ENCODE peak calls at places on chromosomes 4 and X, in eight cellular contexts. V is A549, X is HCT116, T is esophagus muscularis mucosa, U is suprapubic skin, M is transverse colon, W is IMR-90, P is uterus. K is an unnamed sample. For H3K4me1, the result is how much of the 10 kb centered on the place peaks cover.

GRCh38 chrX:22171287-22172060 is 101.2 kb upstream of the CBLL2 start:
- DNase-seq in V (no peak), X (no peak), T (no peak), U (no peak), M (no peak), W (no peak), P (no peak), K (no peak)

GRCh38 chr4:183256756-183257385 is 63.2 kb downstream of the CLDN22 start:
- DNase-seq in V (peak), X (peak), T (no peak), U (no peak), M (peak), W (peak), P (peak), K (no peak)

GRCh38 chrX:70908541-70908940 is at the start of gene TEX11:
- DNase-seq in V (no peak), X (no peak), T (no peak), U (no peak), M (no peak), W (no peak), P (no peak), K (no peak)

GRCh38 chr4:94757192-94758140 is at the start of gene BMPR1B:
- DNase-seq in V (peak), X (no peak), T (no peak), U (no peak), M (no peak), W (peak), P (peak), K (no peak)

GRCh38 chr4:123478859-123479345 is 82.3 kb downstream of the SPRY1 start:
- DNase-seq in V (no peak), X (peak), T (no peak), U (no peak), M (peak), W (peak), P (no peak), K (peak)

GRCh38 chrX:40318796-40319195 is 221.0 kb upstream of the BCOR start:
- DNase-seq in V (no peak), X (no peak), T (no peak), U (no peak), M (no peak), W (no peak), P (no peak), K (no peak)

GRCh38 chr4:8347660-8348059 is 78.1 kb downstream of the HTRA3 start:
- DNase-seq in V (no peak), X (no peak), T (no peak), U (peak), M (peak), W (no peak), P (no peak), K (no peak)

GRCh38 chr4:175504316-175504715 is 307.7 kb downstream of the GPM6A start:
- DNase-seq in V (no peak), X (no peak), T (no peak), U (no peak), M (no peak), W (peak), P (no peak), K (no peak)

GRCh38 chr4:184541918-184542317 is 67.6 kb upstream of the IRF2 start:
- DNase-seq in V (no peak), X (no peak), T (no peak), U (no peak), M (no peak), W (no peak), P (no peak), K (no peak)

GRCh38 chrX:51463322-51463721 is 33.1 kb downstream of the NUDT11 start:
- DNase-seq in V (no peak), X (no peak), T (no peak), U (no peak), M (no peak), W (no peak), P (no peak), K (no peak)

GRCh38 chr4:40369437-40370278 is 34.5 kb downstream of the CHRNA9 start:
- DNase-seq in V (no peak), X (no peak), T (no peak), U (no peak), M (peak), W (no peak), P (no peak), K (no peak)

GRCh38 chr4:48173055-48173991 is 39.3 kb upstream of the TXK start:
- DNase-seq in V (peak), X (peak), T (no peak), U (no peak), M (no peak), W (peak), P (peak), K (no peak)

GRCh38 chr4:118326585-118326984 is 26.2 kb downstream of the PRSS12 start:
- DNase-seq in V (no peak), X (no peak), T (no peak), U (no peak), M (no peak), W (no peak), P (no peak), K (no peak)
- TF ChIP-seq POLR2A in V (no peak), X (no peak), T (no peak), U (no peak), M (no peak), W (no peak), P (no peak), K (no peak)

GRCh38 chrX:151393514-151393913 is 3.5 kb upstream of the VMA21 start:
- DNase-seq in V (no peak), X (no peak), T (no peak), U (no peak), M (no peak), W (no peak), P (no peak), K (no peak)
- H3K27ac ChIP-seq in V (no peak), X (no peak), T (no peak), U (no peak), M (no peak), W (no peak), P (no peak), K (no peak)

DNA sequence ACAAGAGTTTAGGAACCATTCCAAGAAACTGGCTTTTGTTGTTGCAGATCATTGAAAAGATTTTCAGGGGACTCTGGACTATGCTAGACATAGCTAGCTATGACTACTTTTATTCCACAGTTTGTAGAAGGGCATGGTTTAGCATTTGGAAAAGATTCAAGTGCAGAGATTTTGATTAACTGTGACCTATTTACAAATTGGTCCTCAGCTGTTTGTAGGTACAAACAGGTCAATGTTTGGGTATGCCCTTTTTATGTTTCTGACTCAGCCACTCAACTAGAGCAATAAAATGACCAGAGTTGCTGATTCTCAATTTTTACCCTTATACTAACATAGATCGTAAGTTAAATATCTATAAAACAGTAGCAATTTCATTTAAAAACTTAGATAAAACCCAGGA is 46.7 kb downstream of the IGFBP7 start:
- DNase-seq in V (no peak), X (no peak), T (no peak), U (no peak), M (no peak), W (no peak), P (no peak), K (no peak)
- H3K4me1 ChIP-seq in V (half or more), X (under half), T (half or more), U (under half), M (under half), W (under half), P (under half), K (under half)

GRCh38 chrX:10166248-10166716 is 9.5 kb downstream of the CLCN4 start:
- DNase-seq in V (no peak), X (no peak), T (no peak), U (no peak), M (no peak), W (no peak), P (no peak), K (no peak)

GRCh38 chrX:10164879-10165278 is 8.1 kb downstream of the CLCN4 start:
- DNase-seq in V (no peak), X (no peak), T (no peak), U (no peak), M (no peak), W (no peak), P (no peak), K (no peak)

GRCh38 chrX:10166731-10167149 is 10.0 kb downstream of the CLCN4 start:
- DNase-seq in V (no peak), X (no peak), T (no peak), U (no peak), M (no peak), W (no peak), P (no peak), K (peak)

GRCh38 chrX:10167573-10167972 is 10.8 kb downstream of the CLCN4 start:
- DNase-seq in V (no peak), X (no peak), T (no peak), U (no peak), M (no peak), W (no peak), P (no peak), K (no peak)

DNA sequence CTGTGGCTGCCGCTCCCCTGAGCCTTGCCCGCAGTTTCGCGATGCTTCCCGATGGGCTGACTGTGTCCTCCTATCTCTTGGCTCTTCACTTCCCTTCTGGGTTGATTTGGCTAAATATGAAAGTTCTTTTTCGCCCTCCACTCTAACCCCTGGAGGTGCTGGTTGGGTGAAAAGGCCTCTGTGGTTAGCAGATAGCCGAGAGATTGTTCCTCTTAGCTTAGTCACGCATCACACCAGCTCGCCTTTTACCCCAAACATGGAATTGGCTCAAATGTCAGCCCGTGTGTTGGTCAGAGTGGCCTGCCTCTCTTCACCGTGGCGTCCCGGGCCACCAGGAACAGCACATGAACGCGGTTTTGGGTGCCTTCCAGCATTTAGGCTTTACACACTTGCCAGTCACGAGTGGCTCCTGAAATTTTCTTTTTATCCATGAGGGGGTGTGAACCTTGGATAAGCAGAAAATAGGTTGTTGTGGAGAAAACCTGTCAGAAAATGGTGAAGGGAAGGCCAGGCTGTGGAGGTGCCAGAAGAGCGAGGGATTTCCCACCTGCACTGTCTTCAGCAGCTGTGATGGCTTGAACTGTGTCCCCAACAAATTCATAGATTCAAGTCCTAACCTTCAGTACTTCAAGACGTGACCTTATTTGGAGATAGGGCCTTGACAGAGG is 8.9 kb downstream of the CLCN4 start:
- DNase-seq in V (no peak), X (no peak), T (no peak), U (no peak), M (no peak), W (no peak), P (no peak), K (peak)
- TF ChIP-seq POLR2A in V (no peak), X (no peak), T (no peak), U (no peak), M (no peak), W (no peak), P (no peak), K (no peak)

DNA sequence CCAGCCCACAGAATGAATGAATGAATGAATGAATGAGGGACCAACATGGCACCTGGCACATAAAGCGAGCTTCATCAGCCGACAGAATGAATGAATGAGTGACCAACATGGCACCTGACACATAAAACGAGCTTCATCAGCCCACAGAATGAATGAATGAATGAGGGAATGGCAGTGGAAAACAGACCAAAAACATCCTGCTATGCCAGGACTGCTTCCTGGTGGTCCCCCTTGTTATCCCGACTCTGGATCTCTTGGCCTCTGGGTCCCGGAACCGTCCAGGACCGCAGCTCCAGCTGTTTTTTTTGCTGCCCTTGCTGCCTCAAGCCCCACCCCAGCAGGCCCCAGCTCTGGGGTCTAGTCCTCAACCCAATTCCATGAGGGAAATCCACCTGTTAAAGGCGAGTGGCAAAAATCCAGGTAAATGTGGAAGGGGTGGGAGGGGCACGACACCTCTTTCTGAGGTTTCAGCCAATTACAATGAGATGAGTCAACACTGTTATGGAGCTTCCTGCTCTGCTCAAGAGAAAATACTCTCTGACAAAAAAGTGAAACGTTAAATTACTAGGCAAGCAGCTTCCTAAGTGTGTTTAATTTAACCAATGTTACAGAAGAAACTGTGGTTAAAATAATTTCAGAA is 72.0 kb upstream of the MTNR1A start:
- DNase-seq in V (peak), X (no peak), T (peak), U (no peak), M (no peak), W (peak), P (no peak), K (no peak)
- H3K27ac ChIP-seq in V (no peak), X (peak), T (no peak), U (no peak), M (no peak), W (no peak), P (no peak), K (no peak)